ENCODE peak calls at places on chromosomes 7 and 10, in five cellular contexts. I is HEK293T, Z is HepG2, X is NT2/D1, W is GM12878. H is an unnamed sample.

GRCh38 chr7:74027683-74028320 is at the start of gene ELN:
- DNase-seq in I (no peak), Z (no peak), X (no peak), W (no peak), H (no peak)

GRCh38 chr10:26430641-26431163 is 7.4 kb upstream of the APBB1IP start:
- DNase-seq in I (no peak), Z (no peak), X (no peak), W (peak), H (no peak)

GRCh38 chr10:24556746-24557742 is 166.6 kb downstream of the ARHGAP21 start:
- DNase-seq in I (peak), Z (peak), X (peak), W (no peak), H (no peak)

GRCh38 chr7:131595699-131596098 is 39.3 kb upstream of the PODXL start:
- DNase-seq in I (no peak), Z (no peak), X (no peak), W (no peak), H (no peak)

GRCh38 chr7:83161851-83162401 is 758 bp downstream of the PCLO start:
- DNase-seq in I (no peak), Z (no peak), X (no peak), W (no peak), H (no peak)

GRCh38 chr7:68246189-68246633 is 1249.6 kb downstream of the TYW1 start:
- DNase-seq in I (no peak), Z (no peak), X (peak), W (no peak), H (peak)

GRCh38 chr10:71080381-71081228 is 131.8 kb upstream of the UNC5B start:
- DNase-seq in I (no peak), Z (no peak), X (no peak), W (no peak), H (no peak)

GRCh38 chr7:16604054-16604453 is 41.5 kb downstream of the ANKMY2 start:
- DNase-seq in I (no peak), Z (peak), X (no peak), W (no peak), H (no peak)

GRCh38 chr10:97714401-97715258 is 1.1 kb downstream of the MARVELD1 start:
- DNase-seq in I (peak), Z (no peak), X (no peak), W (no peak), H (peak)

GRCh38 chr7:116834815-116835533 is 27.4 kb upstream of the CAPZA2 start:
- DNase-seq in I (no peak), Z (peak), X (no peak), W (no peak), H (no peak)

GRCh38 chr10:93954726-93955363 is 38.9 kb upstream of the PLCE1 start:
- DNase-seq in I (no peak), Z (no peak), X (no peak), W (no peak), H (no peak)

GRCh38 chr10:35375091-35375765 is 38.9 kb downstream of the CCNY start:
- DNase-seq in I (no peak), Z (no peak), X (no peak), W (no peak), H (peak)

GRCh38 chr7:76268376-76268775 is 34.1 kb upstream of the HSPB1 start:
- DNase-seq in I (no peak), Z (no peak), X (no peak), W (no peak), H (no peak)

GRCh38 chr7:2170576-2171521 is 61.9 kb downstream of the MAD1L1 start:
- DNase-seq in I (no peak), Z (peak), X (no peak), W (no peak), H (no peak)

GRCh38 chr7:16084370-16084769 is 337.0 kb downstream of the CRPPA start:
- DNase-seq in I (no peak), Z (no peak), X (no peak), W (no peak), H (no peak)

GRCh38 chr7:77837275-77837674 is 38.7 kb downstream of the PHTF2 start:
- DNase-seq in I (no peak), Z (no peak), X (no peak), W (no peak), H (no peak)

GRCh38 chr10:110215286-110215685 is 7.9 kb downstream of the MXI1 start:
- DNase-seq in I (no peak), Z (no peak), X (no peak), W (no peak), H (no peak)

GRCh38 chr10:57880441-57881301 is 387.0 kb downstream of the IPMK start:
- DNase-seq in I (no peak), Z (no peak), X (no peak), W (no peak), H (no peak)

GRCh38 chr10:14173706-14174594 is 156.8 kb downstream of the FRMD4A start:
- DNase-seq in I (peak), Z (no peak), X (no peak), W (no peak), H (no peak)

GRCh38 chr10:129756912-129757861 is 206.9 kb downstream of the EBF3 start:
- DNase-seq in I (no peak), Z (no peak), X (no peak), W (no peak), H (no peak)

GRCh38 chr7:40194743-40195142 is 59.9 kb downstream of the SUGCT start:
- DNase-seq in I (no peak), Z (no peak), X (no peak), W (no peak), H (peak)

GRCh38 chr7:56124981-56125380 is 8.8 kb upstream of the NUPR2 start:
- DNase-seq in I (no peak), Z (no peak), X (no peak), W (no peak), H (no peak)

DNA sequence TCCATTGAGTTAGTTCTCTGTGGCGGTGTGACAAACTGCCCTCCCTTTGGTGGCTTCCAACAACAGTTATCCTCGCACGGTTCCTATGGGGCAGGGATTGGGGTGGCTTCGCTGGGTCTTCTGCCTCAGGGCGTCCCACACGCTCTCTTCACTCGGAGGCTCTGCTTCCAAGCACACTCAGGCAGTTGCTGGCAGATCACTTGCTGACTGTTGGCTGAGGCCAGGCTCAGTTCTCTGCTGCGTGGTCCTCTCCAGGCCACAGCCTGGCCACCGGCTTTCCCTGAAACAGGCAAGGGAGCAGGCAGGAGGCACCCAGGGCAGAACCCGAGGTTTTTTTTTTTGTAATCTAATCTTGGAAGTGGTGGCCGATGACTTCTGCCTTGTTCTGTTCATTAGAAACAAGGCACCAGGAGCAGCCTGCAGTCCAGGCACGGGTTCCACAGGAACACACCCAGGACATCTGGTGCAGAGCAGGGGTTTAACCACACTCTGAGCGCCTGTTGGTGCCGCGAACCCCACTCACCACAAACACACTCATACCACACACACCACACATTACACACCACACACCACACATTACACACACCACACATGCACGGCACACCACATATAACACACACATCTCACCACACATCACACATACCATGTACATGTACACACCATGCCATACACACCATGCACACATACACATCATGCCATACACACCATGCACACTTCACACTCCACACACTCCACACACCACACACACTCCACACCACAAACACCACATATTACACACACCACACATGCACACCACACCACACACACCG is 112.2 kb downstream of the PTPN20 start:
- DNase-seq in I (no peak), Z (no peak), X (no peak), W (no peak), H (no peak)
- TF ChIP-seq SUZ12 in I (no peak), Z (no peak), X (no peak), W (no peak), H (no peak)

DNA sequence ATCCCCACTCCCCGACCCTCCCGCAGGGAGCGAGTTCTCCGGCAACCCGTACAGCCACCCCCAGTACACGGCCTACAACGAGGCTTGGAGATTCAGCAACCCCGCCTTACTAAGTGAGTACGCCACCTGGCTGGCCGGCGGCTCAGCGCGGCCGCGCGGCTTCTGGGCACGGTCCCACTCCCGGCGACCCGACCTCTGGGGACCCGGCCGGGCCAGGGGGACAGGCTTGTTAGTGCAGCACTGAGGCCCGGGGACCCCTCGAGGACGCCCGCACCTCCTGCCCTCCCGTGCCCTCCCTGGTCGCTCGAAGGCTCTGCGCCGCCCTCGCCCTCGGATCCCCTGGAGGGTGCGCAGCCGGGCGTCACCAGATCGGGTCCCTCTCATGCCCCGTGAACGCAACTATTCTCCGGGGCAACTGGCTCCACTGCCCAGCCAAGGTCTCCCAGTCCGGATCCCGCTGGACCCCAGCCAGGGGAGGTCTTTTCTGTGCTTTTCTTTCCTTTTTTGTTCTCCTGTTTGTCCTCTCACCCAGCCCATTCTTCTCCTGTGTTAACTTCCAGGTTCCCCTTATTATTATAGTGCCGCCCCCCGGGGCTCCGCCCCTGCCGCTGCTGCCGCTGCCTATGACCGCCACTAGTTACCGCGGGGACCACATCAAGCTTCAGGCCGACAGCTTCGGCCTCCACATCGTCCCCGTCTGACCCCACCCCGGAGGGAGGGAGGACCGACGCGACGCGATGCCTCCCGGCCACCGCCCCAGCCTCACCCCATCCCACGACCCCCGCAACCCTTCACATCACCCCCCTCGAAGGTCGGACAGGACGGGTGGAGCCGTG is 81.8 kb downstream of the PAX2 start:
- DNase-seq in I (no peak), Z (no peak), X (no peak), W (no peak), H (no peak)
- TF ChIP-seq SUZ12 in I (no peak), Z (no peak), X (no peak), W (no peak), H (peak)

DNA sequence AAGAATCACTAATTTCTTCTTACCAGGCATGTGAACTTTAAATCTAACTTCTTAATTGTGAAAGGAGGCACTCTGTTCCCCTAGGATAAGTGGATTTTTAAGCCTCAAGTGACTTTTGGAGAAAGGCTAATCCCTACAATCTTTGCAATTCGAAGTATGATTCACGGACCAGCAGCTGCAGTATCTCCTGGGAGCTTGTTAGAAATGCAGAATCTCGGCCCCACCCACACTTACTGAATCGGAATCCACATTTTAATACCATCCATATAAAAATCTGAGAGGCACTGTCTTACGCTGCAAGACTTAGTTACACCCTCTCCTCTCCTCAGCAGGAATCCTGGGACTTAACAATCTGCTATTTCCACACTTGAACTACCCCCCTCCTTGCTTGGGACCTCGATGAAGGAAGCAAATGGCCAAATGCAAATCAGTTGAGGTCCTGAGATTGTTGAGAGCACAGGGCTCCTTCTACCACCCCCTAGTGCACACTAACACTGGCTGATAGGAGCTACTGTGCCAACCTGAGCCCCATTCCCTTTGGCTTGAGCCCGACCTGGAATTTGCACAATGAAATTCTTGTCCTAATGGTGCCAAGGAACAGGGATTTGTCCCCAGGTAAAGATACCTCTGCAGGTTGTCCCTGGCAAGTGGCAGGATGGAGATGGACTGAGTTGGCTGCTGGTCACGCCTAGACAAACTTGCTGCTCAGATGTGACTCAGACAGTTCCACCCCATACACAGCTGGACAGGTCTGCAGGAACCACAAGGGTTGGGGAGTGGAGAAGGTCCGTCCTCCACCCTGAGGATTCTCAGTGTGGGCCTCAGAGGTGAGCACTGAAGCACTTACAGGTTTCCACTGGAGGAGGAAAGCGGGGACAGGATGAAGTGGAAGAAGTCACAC is 20.8 kb downstream of the ITPRIP start:
- DNase-seq in I (no peak), Z (no peak), X (no peak), W (no peak), H (no peak)
- TF ChIP-seq SUZ12 in I (no peak), Z (no peak), X (no peak), W (no peak), H (no peak)

GRCh38 chr7:106050743-106051110 is 61.4 kb downstream of the SYPL1 start:
- DNase-seq in I (no peak), Z (no peak), X (no peak), W (no peak), H (no peak)

GRCh38 chr7:106054971-106055370 is 57.1 kb downstream of the SYPL1 start:
- DNase-seq in I (no peak), Z (no peak), X (no peak), W (no peak), H (no peak)

GRCh38 chr7:106054133-106054532 is 58.0 kb downstream of the SYPL1 start:
- DNase-seq in I (no peak), Z (no peak), X (no peak), W (no peak), H (no peak)

GRCh38 chr7:106052681-106053080 is 59.4 kb downstream of the SYPL1 start:
- DNase-seq in I (no peak), Z (no peak), X (no peak), W (no peak), H (no peak)

GRCh38 chr7:106053109-106053508 is 59.0 kb downstream of the SYPL1 start:
- DNase-seq in I (no peak), Z (no peak), X (no peak), W (no peak), H (no peak)
- TF ChIP-seq SUZ12 in I (no peak), Z (no peak), X (no peak), W (no peak), H (no peak)

GRCh38 chr7:120394595-120394994 is 121.6 kb downstream of the KCND2 start:
- DNase-seq in I (no peak), Z (no peak), X (no peak), W (no peak), H (no peak)

GRCh38 chr7:120400806-120401455 is 128.0 kb downstream of the KCND2 start:
- DNase-seq in I (no peak), Z (no peak), X (no peak), W (no peak), H (no peak)

GRCh38 chr7:120395526-120396019 is 122.6 kb downstream of the KCND2 start:
- DNase-seq in I (no peak), Z (no peak), X (no peak), W (peak), H (no peak)

GRCh38 chr7:120402368-120402767 is 129.4 kb downstream of the KCND2 start:
- DNase-seq in I (no peak), Z (no peak), X (no peak), W (no peak), H (no peak)

GRCh38 chr7:120398284-120399000 is 125.5 kb downstream of the KCND2 start:
- DNase-seq in I (no peak), Z (no peak), X (no peak), W (no peak), H (no peak)
- TF ChIP-seq SUZ12 in I (no peak), Z (no peak), X (no peak), W (no peak), H (no peak)

GRCh38 chr10:127612-128432 is 7.4 kb upstream of the ZMYND11 start:
- DNase-seq in I (no peak), Z (no peak), X (no peak), W (peak), H (no peak)
- TF ChIP-seq SUZ12 in I (no peak), Z (no peak), X (no peak), W (no peak), H (no peak)

GRCh38 chr10:78408671-78409472 is 375.2 kb downstream of the RPS24 start:
- DNase-seq in I (no peak), Z (peak), X (no peak), W (no peak), H (no peak)
- TF ChIP-seq SUZ12 in I (no peak), Z (no peak), X (no peak), W (no peak), H (no peak)

GRCh38 chr10:123772645-123773508 is 106.7 kb downstream of the GPR26 start:
- DNase-seq in I (no peak), Z (no peak), X (no peak), W (peak), H (no peak)
- TF ChIP-seq SUZ12 in I (no peak), Z (no peak), X (no peak), W (no peak), H (no peak)

DNA sequence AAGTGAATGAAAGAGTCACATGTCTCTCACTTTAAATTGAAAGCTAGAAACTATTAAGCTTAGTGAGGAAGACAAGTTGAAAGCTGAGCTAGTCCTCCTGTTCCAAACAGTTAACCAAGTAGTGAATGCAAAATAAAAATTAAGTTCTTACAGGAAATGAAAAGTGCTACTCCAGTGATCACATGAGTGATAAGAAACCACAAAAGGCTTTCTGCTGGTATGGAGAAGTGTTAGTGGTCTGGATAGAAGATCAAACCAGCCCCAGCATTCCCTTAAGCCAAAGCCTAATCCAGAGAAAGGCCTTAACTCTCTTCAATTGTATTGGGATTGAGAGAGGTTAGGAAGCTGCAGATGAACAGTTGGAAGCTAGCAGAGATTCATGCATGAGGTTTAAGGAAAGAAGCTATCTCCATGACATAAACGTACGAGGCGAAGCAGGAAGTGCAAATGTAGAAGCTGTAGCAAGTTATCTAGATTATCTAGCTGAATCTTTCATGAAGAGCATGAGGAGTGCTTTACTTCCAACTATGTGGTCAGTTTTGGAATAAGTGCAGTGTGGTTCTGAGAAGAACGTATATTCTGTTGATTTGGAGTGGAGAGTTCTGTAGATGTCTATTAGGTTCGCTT is 261.6 kb downstream of the MDFIC start:
- DNase-seq in I (no peak), Z (no peak), X (no peak), W (no peak), H (no peak)
- TF ChIP-seq SUZ12 in I (no peak), Z (no peak), X (no peak), W (no peak), H (no peak)